ENCODE peak calls at places on chromosomes 12 and 14, in ten cellular contexts. O is amniotic epithelial cell; V is activated CD4-positive, alpha-beta T cell treated with anti-CD3 and anti-CD28 coated beads, Interleukin-2, amount 50 U/mL, for 24 hours; Q is epithelial cell of esophagus; D is stimulated activated CD4-positive, alpha-beta T cell treated with anti-CD3 and anti-CD28 coated beads, Interleukin-4, amount 100 ng/mL, for 48 hours; F is cardiac fibroblast; Z is GM19239; R is EH; E is activated gamma-delta T cell; M is cardiac septum. C is an unnamed sample.

GRCh38 chr14:33768458-33768830 is 182.4 kb downstream of the EGLN3 start:
- DNase-seq in Q (no peak), V (no peak), F (peak; percentile 69), D (no peak), O (no peak), E (no peak), Z (no peak), R (peak; percentile 39), M (no peak), C (peak; percentile 34)

GRCh38 chr14:55416866-55417265 is 5.2 kb upstream of the ATG14 start:
- DNase-seq in O (no peak), Q (peak; percentile 52), R (peak; percentile 18), V (no peak), D (peak; percentile 40), M (no peak), Z (no peak), E (no peak), F (peak; percentile 36), C (no peak)

GRCh38 chr14:103737432-103738045 is 21.9 kb downstream of the ZFYVE21 start:
- DNase-seq in R (peak; percentile 15), Z (no peak), D (no peak), O (no peak), E (no peak), M (peak; percentile 27), V (no peak), Q (no peak), F (no peak), C (no peak)

GRCh38 chr14:77130386-77130785 is 11.2 kb downstream of the ZDHHC22 start:
- DNase-seq in O (no peak), F (no peak), Q (no peak), M (no peak), D (no peak), R (no peak), Z (no peak), E (no peak), V (no peak), C (no peak)

GRCh38 chr12:107405436-107405835 is 280.2 kb upstream of the PWP1 start:
- DNase-seq in O (no peak), V (no peak), D (no peak), E (no peak), F (no peak), M (no peak), R (no peak), Q (no peak), Z (no peak), C (no peak)

GRCh38 chr12:132003846-132004245 is 54.1 kb downstream of the EP400 start:
- DNase-seq in E (no peak), V (no peak), R (peak; percentile 88), O (peak; percentile 76), Q (no peak), M (no peak), F (peak; percentile 78), D (no peak), Z (no peak), C (peak; percentile 90)

GRCh38 chr12:123532808-123533649 is 490 bp downstream of the RILPL1 start:
- DNase-seq in M (peak; percentile 78), F (peak; percentile 45), Q (peak; percentile 23), V (no peak), Z (peak; percentile 43), E (no peak), D (no peak), O (no peak), R (peak; percentile 55), C (peak; percentile 43)

GRCh38 chr14:64641760-64642159 is 62.5 kb upstream of the PLEKHG3 start:
- DNase-seq in D (no peak), Q (no peak), E (no peak), Z (no peak), R (no peak), F (no peak), O (no peak), V (no peak), M (no peak), C (no peak)

GRCh38 chr14:67228325-67228984 is 12.8 kb upstream of the PALS1 start:
- DNase-seq in D (no peak), E (no peak), O (peak; percentile 52), F (peak; percentile 36), Q (peak; percentile 37), M (no peak), V (no peak), R (peak; percentile 51), Z (no peak), C (peak; percentile 43)